ENCODE peak calls at places on chromosomes 4 and X, in four cellular contexts. V is activated CD4-positive, alpha-beta T cell treated with anti-CD3 and anti-CD28 coated beads for 24 hours; F is neural crest cell; J is HS-5. I is an unnamed sample.

GRCh38 chr4:109574443-109574850 is 14.4 kb downstream of the MCUB start:
- DNase-seq in J (no peak), V (no peak), F (no peak), I (no peak)

GRCh38 chrX:95058815-95059214 is 1384.8 kb downstream of the FAM133A start:
- DNase-seq in V (no peak), F (no peak), J (peak; percentile 61), I (no peak)

GRCh38 chrX:65643046-65643785 is 24.2 kb upstream of the MSN start:
- DNase-seq in F (no peak), V (no peak), J (no peak), I (no peak)

GRCh38 chr4:23680616-23681518 is 209.0 kb downstream of the PPARGC1A start:
- DNase-seq in V (no peak), F (no peak), J (no peak), I (no peak)

GRCh38 chrX:57929373-57929772 is 19.1 kb upstream of the ZXDA start:
- DNase-seq in F (no peak), J (no peak), V (no peak), I (peak; percentile 17)

GRCh38 chr4:145043306-145043705 is 54.7 kb downstream of the ANAPC10 start:
- DNase-seq in V (no peak), J (no peak), F (no peak), I (no peak)

GRCh38 chr4:968621-969394 is 4.6 kb downstream of the DGKQ start:
- DNase-seq in F (no peak), J (no peak), V (no peak), I (no peak)

GRCh38 chr4:73869130-73870055 is at the start of gene CXCL1:
- DNase-seq in J (no peak), F (peak; percentile 8), V (no peak), I (peak; percentile 62)

GRCh38 chrX:85004255-85004654 is 578 bp downstream of the APOOL start:
- DNase-seq in F (no peak), V (no peak), J (no peak), I (no peak)

GRCh38 chrX:124239911-124240310 is 92.5 kb upstream of the TEX13D start:
- DNase-seq in V (peak; percentile 36), F (no peak), J (no peak), I (no peak)

GRCh38 chr4:107913283-107913899 is 18.0 kb upstream of the CYP2U1 start:
- DNase-seq in V (peak; percentile 41), F (peak; percentile 43), J (no peak), I (no peak)

GRCh38 chr4:48047896-48048295 is 31.3 kb downstream of the NIPAL1 start:
- DNase-seq in V (no peak), F (no peak), J (no peak), I (no peak)

GRCh38 chr4:115028682-115029385 is 84.6 kb downstream of the NDST4 start:
- DNase-seq in V (no peak), J (no peak), F (no peak), I (no peak)

GRCh38 chrX:18933611-18934010 is 50.3 kb downstream of the PHKA2 start:
- DNase-seq in F (no peak), J (no peak), V (no peak), I (no peak)

GRCh38 chrX:108036298-108036973 is 8.4 kb upstream of the VSIG1 start:
- DNase-seq in V (no peak), J (peak; percentile 61), F (no peak), I (no peak)

GRCh38 chr4:55884093-55884850 is 30.8 kb downstream of the EXOC1 start:
- DNase-seq in V (no peak), F (no peak), J (no peak), I (no peak)

GRCh38 chr4:83974111-83974789 is 438.3 kb downstream of the GPAT3 start:
- DNase-seq in V (no peak), F (no peak), J (peak; percentile 14), I (no peak)

GRCh38 chrX:46279214-46279924 is 265.9 kb downstream of the ZNF674 start:
- DNase-seq in F (no peak), J (no peak), V (no peak), I (no peak)